ENCODE peak calls at places on chromosomes 1 and 21, in five cellular contexts. One of them, this sample, is unnamed.

GRCh38 chr1:202146279-202146678 is 1.7 kb upstream of the ARL8A start:
- DNase-seq in heart right ventricle: no peak
- DNase-seq in spleen: no peak
- DNase-seq in PC-3: no peak
- DNase-seq in K562: no peak
- DNase-seq in this sample: no peak

GRCh38 chr1:42380617-42381423 is at the start of gene RIMKLA:
- DNase-seq in heart right ventricle: peak
- DNase-seq in spleen: peak
- DNase-seq in PC-3: peak
- DNase-seq in K562: peak
- DNase-seq in this sample: no peak

GRCh38 chr1:25772692-25773245 is 27.2 kb upstream of the SELENON start:
- DNase-seq in heart right ventricle: no peak
- DNase-seq in spleen: no peak
- DNase-seq in PC-3: no peak
- DNase-seq in K562: no peak
- DNase-seq in this sample: no peak

GRCh38 chr1:50231209-50231608 is 122.5 kb downstream of the ELAVL4 start:
- DNase-seq in heart right ventricle: no peak
- DNase-seq in spleen: no peak
- DNase-seq in PC-3: no peak
- DNase-seq in K562: no peak
- DNase-seq in this sample: no peak

GRCh38 chr1:17089496-17089895 is 29.8 kb downstream of the PADI2 start:
- DNase-seq in heart right ventricle: no peak
- DNase-seq in spleen: no peak
- DNase-seq in PC-3: no peak
- DNase-seq in K562: no peak
- DNase-seq in this sample: peak

GRCh38 chr1:159869173-159869572 is 6.7 kb upstream of the VSIG8 start:
- DNase-seq in heart right ventricle: no peak
- DNase-seq in spleen: no peak
- DNase-seq in PC-3: peak
- DNase-seq in K562: peak
- DNase-seq in this sample: no peak

GRCh38 chr1:240031009-240031408 is 60.7 kb upstream of the FMN2 start:
- DNase-seq in heart right ventricle: no peak
- DNase-seq in spleen: no peak
- DNase-seq in PC-3: peak
- DNase-seq in K562: no peak
- DNase-seq in this sample: no peak

GRCh38 chr1:165874643-165875042 is 47.2 kb downstream of the UCK2 start:
- DNase-seq in heart right ventricle: no peak
- DNase-seq in spleen: no peak
- DNase-seq in PC-3: no peak
- DNase-seq in K562: no peak
- DNase-seq in this sample: no peak

GRCh38 chr1:15173863-15174614 is 20.5 kb downstream of the TMEM51 start:
- DNase-seq in heart right ventricle: no peak
- DNase-seq in spleen: no peak
- DNase-seq in PC-3: no peak
- DNase-seq in K562: no peak
- DNase-seq in this sample: no peak

GRCh38 chr1:18528616-18529015 is 47.9 kb downstream of the KLHDC7A start:
- DNase-seq in heart right ventricle: no peak
- DNase-seq in spleen: peak
- DNase-seq in PC-3: no peak
- DNase-seq in K562: peak
- DNase-seq in this sample: no peak

GRCh38 chr1:185860316-185860715 is 126.1 kb downstream of the HMCN1 start:
- DNase-seq in heart right ventricle: no peak
- DNase-seq in spleen: no peak
- DNase-seq in PC-3: no peak
- DNase-seq in K562: no peak
- DNase-seq in this sample: no peak

GRCh38 chr1:167659440-167659839 is 29.4 kb downstream of the RCSD1 start:
- DNase-seq in heart right ventricle: no peak
- DNase-seq in spleen: no peak
- DNase-seq in PC-3: no peak
- DNase-seq in K562: no peak
- DNase-seq in this sample: no peak

GRCh38 chr21:45264919-45265515 is 22.7 kb downstream of the POFUT2 start:
- DNase-seq in heart right ventricle: no peak
- DNase-seq in spleen: peak
- DNase-seq in PC-3: no peak
- DNase-seq in K562: no peak
- DNase-seq in this sample: no peak

DNA sequence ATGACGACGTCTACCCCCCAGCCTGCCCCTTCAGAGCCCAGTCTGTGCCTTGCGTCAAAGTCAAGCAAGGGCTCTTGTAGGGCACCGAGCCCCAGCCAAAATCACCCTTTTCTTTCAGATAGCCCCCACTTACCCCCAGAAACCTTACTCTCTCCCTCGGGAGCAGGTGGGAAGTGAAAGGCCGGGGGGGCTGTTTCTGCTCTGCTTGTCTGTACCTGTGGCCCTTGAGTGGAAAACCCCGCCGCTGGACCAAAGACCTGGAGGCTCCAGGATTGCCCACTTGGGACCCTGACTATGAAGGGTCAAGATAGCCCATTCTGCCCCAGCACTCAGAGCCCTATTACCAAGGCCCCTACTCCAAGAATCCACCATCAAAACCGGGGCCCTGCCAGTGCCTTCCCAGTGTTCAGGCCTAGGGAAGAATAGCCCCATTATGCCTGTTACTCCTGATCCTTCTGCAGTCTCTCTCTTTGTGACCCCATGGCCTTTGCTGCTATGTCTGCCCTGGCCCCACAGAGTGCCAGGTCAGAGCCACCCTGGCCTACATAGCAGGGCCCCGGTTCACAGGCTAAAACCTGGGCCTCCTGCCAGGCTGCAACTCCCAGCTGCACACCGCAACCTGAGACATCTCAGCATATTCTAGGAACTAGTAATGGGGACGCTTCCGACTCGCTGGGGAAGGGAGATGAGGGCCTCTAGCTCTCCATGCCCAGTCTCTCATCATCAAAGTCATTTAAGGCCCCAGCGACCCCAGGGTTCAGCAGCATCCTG is 22.2 kb upstream of the HPDL start:
- DNase-seq in heart right ventricle: peak
- DNase-seq in spleen: peak
- DNase-seq in PC-3: peak
- DNase-seq in K562: peak
- DNase-seq in this sample: no peak
- H3K4me3 ChIP-seq in heart right ventricle: peak
- H3K4me3 ChIP-seq in spleen: peak
- H3K4me3 ChIP-seq in PC-3: peak
- H3K4me3 ChIP-seq in K562: peak
- H3K4me3 ChIP-seq in this sample: peak

DNA sequence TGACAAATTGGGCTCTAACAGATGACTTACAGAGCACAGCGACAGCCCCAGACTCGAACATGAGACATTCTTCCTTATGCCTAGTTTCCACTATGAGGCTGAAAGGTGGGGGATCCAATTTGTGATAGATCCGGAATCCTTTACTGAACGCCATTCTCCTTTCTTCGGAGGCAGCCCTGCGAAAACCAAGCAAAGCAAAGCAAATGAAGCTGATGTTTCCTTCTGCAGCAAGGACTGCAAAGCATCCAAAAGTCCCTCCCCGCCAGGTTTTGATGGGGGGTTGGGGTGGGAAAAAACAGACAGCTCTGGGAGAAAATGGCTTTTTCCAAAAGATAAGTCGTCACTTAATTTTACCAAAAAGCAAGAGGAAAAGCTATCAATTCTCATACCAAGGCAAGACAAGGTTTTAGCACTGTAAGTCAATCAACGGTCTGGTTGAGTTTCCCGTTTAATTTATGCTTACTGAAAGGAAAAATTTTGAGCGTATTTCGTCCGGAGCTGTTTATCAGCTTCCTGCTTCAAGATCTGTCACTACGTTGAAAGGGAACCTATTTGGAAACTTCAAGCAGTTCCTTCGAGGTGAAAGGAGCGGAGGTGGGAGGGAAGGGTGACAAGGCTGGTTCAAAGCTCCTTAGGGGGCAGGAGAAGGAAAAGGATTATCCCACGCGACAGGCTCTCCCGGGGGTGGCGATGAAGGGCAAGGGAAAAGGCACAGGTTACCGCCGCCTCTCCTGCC is 903 bp downstream of the SYNJ1 start:
- DNase-seq in heart right ventricle: peak
- DNase-seq in spleen: no peak
- DNase-seq in PC-3: peak
- DNase-seq in K562: peak
- DNase-seq in this sample: no peak
- H3K4me3 ChIP-seq in heart right ventricle: peak
- H3K4me3 ChIP-seq in spleen: peak
- H3K4me3 ChIP-seq in PC-3: peak
- H3K4me3 ChIP-seq in K562: peak
- H3K4me3 ChIP-seq in this sample: peak

GRCh38 chr21:34021726-34022125 is 51.7 kb upstream of the MRPS6 start:
- DNase-seq in heart right ventricle: no peak
- DNase-seq in spleen: no peak
- DNase-seq in PC-3: no peak
- DNase-seq in K562: no peak
- DNase-seq in this sample: no peak
- H3K4me3 ChIP-seq in heart right ventricle: no peak
- H3K4me3 ChIP-seq in spleen: no peak
- H3K4me3 ChIP-seq in PC-3: no peak
- H3K4me3 ChIP-seq in K562: no peak
- H3K4me3 ChIP-seq in this sample: no peak

GRCh38 chr1:155069551-155070391 is 6.2 kb downstream of the EFNA4 start:
- DNase-seq in heart right ventricle: no peak
- DNase-seq in spleen: no peak
- DNase-seq in PC-3: no peak
- DNase-seq in K562: no peak
- DNase-seq in this sample: no peak
- H3K4me3 ChIP-seq in heart right ventricle: no peak
- H3K4me3 ChIP-seq in spleen: no peak
- H3K4me3 ChIP-seq in PC-3: no peak
- H3K4me3 ChIP-seq in K562: no peak
- H3K4me3 ChIP-seq in this sample: no peak

DNA sequence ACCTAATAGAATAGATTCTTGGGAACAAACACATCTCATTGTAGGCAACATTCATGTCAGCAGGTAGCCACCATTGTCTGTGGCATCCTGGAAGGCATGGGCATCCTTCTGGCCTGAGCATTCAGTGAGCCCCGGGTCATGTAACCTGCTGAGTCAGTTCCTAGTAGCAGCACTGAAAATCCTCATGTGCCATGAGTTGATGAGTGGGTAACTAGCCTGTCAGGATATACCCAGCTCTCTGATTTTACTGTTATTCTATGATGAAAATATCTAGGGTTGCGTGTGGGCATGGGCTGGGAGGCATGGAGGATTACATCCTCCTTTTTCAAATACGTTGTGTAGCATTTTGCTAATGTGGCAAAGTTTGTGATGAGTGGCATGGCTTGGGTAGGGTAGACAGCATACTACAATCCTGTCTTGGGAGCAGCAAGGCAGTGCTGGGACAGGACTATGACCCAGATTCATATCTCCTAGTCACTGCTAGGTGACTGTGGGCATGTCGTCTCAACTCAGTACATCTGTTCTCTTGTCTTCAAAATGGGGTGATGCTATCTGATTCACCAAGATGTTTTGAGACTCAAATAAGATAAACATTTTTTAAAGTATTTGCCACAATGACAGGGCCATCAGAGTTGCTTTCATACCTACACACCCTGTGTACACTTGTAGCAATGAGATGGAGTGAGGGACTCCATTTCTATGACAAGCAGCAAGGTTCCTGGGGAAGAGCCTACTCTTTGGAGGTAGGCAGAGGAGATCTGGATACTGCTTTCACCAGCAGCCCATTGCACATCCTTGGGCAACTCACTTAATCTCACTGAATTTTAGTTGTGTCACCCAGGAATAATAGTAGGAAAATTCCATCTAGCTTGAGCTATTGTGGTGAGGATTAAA is 62.5 kb downstream of the CD58 start:
- DNase-seq in heart right ventricle: no peak
- DNase-seq in spleen: no peak
- DNase-seq in PC-3: peak
- DNase-seq in K562: no peak
- DNase-seq in this sample: no peak
- H3K4me3 ChIP-seq in heart right ventricle: no peak
- H3K4me3 ChIP-seq in spleen: no peak
- H3K4me3 ChIP-seq in PC-3: no peak
- H3K4me3 ChIP-seq in K562: no peak
- H3K4me3 ChIP-seq in this sample: no peak

GRCh38 chr1:7535934-7536878 is 234.9 kb upstream of the VAMP3 start:
- DNase-seq in heart right ventricle: no peak
- DNase-seq in spleen: peak
- DNase-seq in PC-3: no peak
- DNase-seq in K562: no peak
- DNase-seq in this sample: no peak
- H3K4me3 ChIP-seq in heart right ventricle: no peak
- H3K4me3 ChIP-seq in spleen: no peak
- H3K4me3 ChIP-seq in PC-3: no peak
- H3K4me3 ChIP-seq in K562: no peak
- H3K4me3 ChIP-seq in this sample: no peak

GRCh38 chr1:175314300-175314699 is 121.7 kb upstream of the KIAA0040 start:
- DNase-seq in heart right ventricle: no peak
- DNase-seq in spleen: no peak
- DNase-seq in PC-3: no peak
- DNase-seq in K562: no peak
- DNase-seq in this sample: no peak
- H3K4me3 ChIP-seq in heart right ventricle: no peak
- H3K4me3 ChIP-seq in spleen: no peak
- H3K4me3 ChIP-seq in PC-3: no peak
- H3K4me3 ChIP-seq in K562: no peak
- H3K4me3 ChIP-seq in this sample: no peak

GRCh38 chr1:21534674-21535378 is 25.6 kb downstream of the ALPL start:
- DNase-seq in heart right ventricle: peak
- DNase-seq in spleen: no peak
- DNase-seq in PC-3: peak
- DNase-seq in K562: peak
- DNase-seq in this sample: peak

GRCh38 chr1:21537932-21538630 is 28.9 kb downstream of the ALPL start:
- DNase-seq in heart right ventricle: peak
- DNase-seq in spleen: peak
- DNase-seq in PC-3: no peak
- DNase-seq in K562: no peak
- DNase-seq in this sample: no peak

GRCh38 chr1:21536223-21536622 is 27.0 kb downstream of the ALPL start:
- DNase-seq in heart right ventricle: no peak
- DNase-seq in spleen: no peak
- DNase-seq in PC-3: no peak
- DNase-seq in K562: no peak
- DNase-seq in this sample: peak

GRCh38 chr1:21539933-21540332 is 30.7 kb downstream of the ALPL start:
- DNase-seq in heart right ventricle: peak
- DNase-seq in spleen: no peak
- DNase-seq in PC-3: peak
- DNase-seq in K562: peak
- DNase-seq in this sample: no peak

DNA sequence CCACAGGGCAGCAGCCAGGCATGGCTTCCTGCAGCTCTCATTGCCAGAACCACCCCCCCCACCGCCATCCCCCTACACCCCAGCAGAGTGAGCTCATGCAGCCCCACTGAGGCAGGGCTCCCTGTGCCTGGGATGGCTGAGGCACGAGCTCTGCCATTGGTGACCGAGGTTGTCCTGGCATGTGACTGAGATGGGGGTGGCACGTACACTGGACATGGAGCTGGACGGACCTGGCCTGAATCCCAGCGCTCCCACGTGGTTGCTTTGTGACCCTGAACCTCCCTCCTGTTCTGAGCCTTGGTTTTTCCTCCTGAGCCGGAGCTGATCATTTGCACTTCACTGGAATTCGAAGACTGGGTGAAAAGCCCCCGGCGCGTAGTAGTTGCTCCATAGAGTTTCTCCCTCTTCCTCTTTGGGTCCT is 28.3 kb downstream of the ALPL start:
- DNase-seq in heart right ventricle: peak
- DNase-seq in spleen: peak
- DNase-seq in PC-3: no peak
- DNase-seq in K562: no peak
- DNase-seq in this sample: no peak
- H3K4me3 ChIP-seq in heart right ventricle: no peak
- H3K4me3 ChIP-seq in spleen: no peak
- H3K4me3 ChIP-seq in PC-3: no peak
- H3K4me3 ChIP-seq in K562: no peak
- H3K4me3 ChIP-seq in this sample: no peak